ENCODE peak calls at places on chromosomes 3 and 15, in eight cellular contexts. I is SK-N-SH, X is endothelial cell, H is GM13977, Q is foreskin fibroblast, E is IMR-90, W is psoas muscle, T is cardiac muscle cell. R is an unnamed sample.

GRCh38 chr3:182729903-182730674 is 63.2 kb upstream of the ATP11B start:
- DNase-seq in I (no peak), X (no peak), H (peak), Q (no peak), E (no peak), W (no peak), T (no peak), R (no peak)

GRCh38 chr3:158713094-158713499 is 19.2 kb downstream of the RARRES1 start:
- DNase-seq in I (no peak), X (peak), H (no peak), Q (peak), E (no peak), W (no peak), T (peak), R (no peak)

GRCh38 chr15:66580643-66581042 is 14.8 kb upstream of the LCTL start:
- DNase-seq in I (no peak), X (no peak), H (no peak), Q (peak), E (peak), W (peak), T (no peak), R (no peak)

GRCh38 chr3:126421573-126422119 is 26.9 kb downstream of the CFAP100 start:
- DNase-seq in I (peak), X (no peak), H (no peak), Q (no peak), E (no peak), W (no peak), T (no peak), R (no peak)

GRCh38 chr15:27669641-27670040 is 429.5 kb downstream of the OCA2 start:
- DNase-seq in I (no peak), X (no peak), H (no peak), Q (no peak), E (no peak), W (no peak), T (no peak), R (no peak)

GRCh38 chr3:172803489-172803888 is 53.0 kb downstream of the ECT2 start:
- DNase-seq in I (no peak), X (no peak), H (no peak), Q (no peak), E (no peak), W (no peak), T (no peak), R (no peak)

GRCh38 chr3:49465269-49466034 is 4.6 kb upstream of the DAG1 start:
- DNase-seq in I (peak), X (no peak), H (no peak), Q (no peak), E (no peak), W (no peak), T (no peak), R (no peak)

GRCh38 chr3:30512596-30512995 is 93.8 kb upstream of the TGFBR2 start:
- DNase-seq in I (no peak), X (no peak), H (no peak), Q (no peak), E (peak), W (no peak), T (no peak), R (no peak)

GRCh38 chr3:186287723-186288122 is 74.3 kb downstream of the DGKG start:
- DNase-seq in I (no peak), X (no peak), H (no peak), Q (peak), E (peak), W (no peak), T (no peak), R (no peak)

GRCh38 chr15:70113304-70113700 is 15.6 kb upstream of the TLE3 start:
- DNase-seq in I (no peak), X (no peak), H (no peak), Q (no peak), E (no peak), W (peak), T (no peak), R (no peak)

GRCh38 chr3:167559922-167560321 is 86.1 kb upstream of the SERPINI2 start:
- DNase-seq in I (no peak), X (peak), H (no peak), Q (no peak), E (no peak), W (no peak), T (no peak), R (peak)

GRCh38 chr3:60856299-60857046 is 394.8 kb downstream of the FHIT start:
- DNase-seq in I (no peak), X (no peak), H (no peak), Q (no peak), E (no peak), W (no peak), T (no peak), R (no peak)

GRCh38 chr15:59170295-59170881 is 36.3 kb upstream of the LDHAL6B start:
- DNase-seq in I (peak), X (peak), H (no peak), Q (peak), E (no peak), W (peak), T (no peak), R (no peak)

GRCh38 chr3:127645371-127646015 is 16.5 kb downstream of the PODXL2 start:
- DNase-seq in I (no peak), X (no peak), H (no peak), Q (no peak), E (no peak), W (no peak), T (no peak), R (no peak)

GRCh38 chr3:64451283-64452012 is 226.2 kb upstream of the PRICKLE2 start:
- DNase-seq in I (no peak), X (no peak), H (no peak), Q (no peak), E (no peak), W (no peak), T (no peak), R (no peak)

GRCh38 chr3:156812521-156813335 is 13.4 kb upstream of the LEKR1 start:
- DNase-seq in I (no peak), X (no peak), H (no peak), Q (no peak), E (peak), W (no peak), T (no peak), R (no peak)

GRCh38 chr15:83848315-83849050 is 194.6 kb downstream of the ADAMTSL3 start:
- DNase-seq in I (no peak), X (no peak), H (no peak), Q (peak), E (peak), W (no peak), T (no peak), R (no peak)

GRCh38 chr15:41429003-41429890 is 12.4 kb downstream of the RTF1 start:
- DNase-seq in I (no peak), X (no peak), H (peak), Q (no peak), E (peak), W (no peak), T (no peak), R (no peak)

GRCh38 chr15:83658406-83658805 is 4.5 kb downstream of the ADAMTSL3 start:
- DNase-seq in I (no peak), X (no peak), H (no peak), Q (no peak), E (no peak), W (peak), T (no peak), R (no peak)

GRCh38 chr3:35616346-35616745 is 23.0 kb upstream of the ARPP21 start:
- DNase-seq in I (no peak), X (no peak), H (no peak), Q (no peak), E (no peak), W (no peak), T (no peak), R (no peak)

GRCh38 chr15:62465173-62465572 is 300.1 kb upstream of the C2CD4B start:
- DNase-seq in I (no peak), X (no peak), H (no peak), Q (no peak), E (no peak), W (no peak), T (no peak), R (no peak)

GRCh38 chr3:5038243-5038642 is 59.0 kb downstream of the BHLHE40 start:
- DNase-seq in I (no peak), X (no peak), H (no peak), Q (no peak), E (no peak), W (no peak), T (no peak), R (no peak)

GRCh38 chr3:167913218-167913902 is 177.8 kb downstream of the SERPINI1 start:
- DNase-seq in I (peak), X (peak), H (no peak), Q (no peak), E (peak), W (no peak), T (peak), R (peak)

GRCh38 chr3:132641837-132642538 is 17.6 kb downstream of the ACAD11 start:
- DNase-seq in I (peak), X (no peak), H (peak), Q (peak), E (peak), W (no peak), T (peak), R (no peak)

GRCh38 chr3:27312044-27312668 is 57.0 kb downstream of the NEK10 start:
- DNase-seq in I (peak), X (peak), H (peak), Q (peak), E (peak), W (no peak), T (peak), R (peak)

GRCh38 chr3:127183931-127184869 is 8.7 kb upstream of the PRR23E start:
- DNase-seq in I (no peak), X (no peak), H (no peak), Q (no peak), E (no peak), W (no peak), T (no peak), R (no peak)

GRCh38 chr15:71125831-71126453 is 10.7 kb downstream of the THSD4 start:
- DNase-seq in I (peak), X (peak), H (no peak), Q (no peak), E (peak), W (no peak), T (no peak), R (no peak)

GRCh38 chr3:134445631-134446030 is 40.2 kb downstream of the ANAPC13 start:
- DNase-seq in I (no peak), X (no peak), H (no peak), Q (peak), E (no peak), W (no peak), T (no peak), R (no peak)

GRCh38 chr15:62067448-62068044 is 769 bp downstream of the C2CD4A start:
- DNase-seq in I (peak), X (peak), H (peak), Q (no peak), E (no peak), W (peak), T (peak), R (peak)

GRCh38 chr3:197750863-197751737 is 1.4 kb downstream of the FYTTD1 start:
- DNase-seq in I (peak), X (peak), H (peak), Q (peak), E (peak), W (peak), T (peak), R (peak)

GRCh38 chr3:68057637-68058320 is 403.4 kb upstream of the SUCLG2 start:
- DNase-seq in I (no peak), X (no peak), H (no peak), Q (no peak), E (no peak), W (no peak), T (no peak), R (no peak)

GRCh38 chr15:94412979-94413741 is 181.8 kb downstream of the MCTP2 start:
- DNase-seq in I (no peak), X (peak), H (no peak), Q (no peak), E (peak), W (no peak), T (peak), R (no peak)

GRCh38 chr15:38176155-38176554 is 76.5 kb upstream of the SPRED1 start:
- DNase-seq in I (no peak), X (no peak), H (peak), Q (peak), E (peak), W (no peak), T (no peak), R (no peak)

DNA sequence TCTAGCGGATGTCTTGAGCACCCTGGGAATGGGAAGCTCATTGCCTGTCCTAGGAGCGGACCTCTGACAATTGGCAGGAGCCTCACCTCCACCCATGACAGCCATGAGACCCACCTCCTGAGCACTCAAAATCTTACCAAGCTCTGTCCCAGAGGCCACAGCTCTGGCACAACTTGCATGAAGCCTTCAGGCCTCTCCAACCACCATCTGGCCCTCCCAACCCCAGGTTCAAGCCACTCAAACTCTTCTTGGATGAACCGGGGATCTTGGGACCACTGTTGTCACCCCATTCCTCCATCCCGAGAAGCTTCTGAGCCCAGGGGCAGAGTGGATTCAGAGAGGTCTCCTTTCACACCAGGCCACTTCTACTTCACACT is 1.5 kb downstream of the VIPR1 start:
- DNase-seq in I (no peak), X (no peak), H (no peak), Q (no peak), E (no peak), W (no peak), T (no peak), R (no peak)
- TF ChIP-seq CTCF in I (no peak), X (no peak), H (no peak), Q (no peak), E (no peak), W (no peak), T (no peak), R (no peak)

GRCh38 chr3:39272191-39272590 is 7.6 kb downstream of the CX3CR1 start:
- DNase-seq in I (no peak), X (no peak), H (no peak), Q (no peak), E (no peak), W (no peak), T (no peak), R (no peak)

GRCh38 chr3:39275052-39275451 is 4.8 kb downstream of the CX3CR1 start:
- DNase-seq in I (no peak), X (no peak), H (no peak), Q (peak), E (peak), W (no peak), T (no peak), R (no peak)

GRCh38 chr3:39271363-39271762 is 8.5 kb downstream of the CX3CR1 start:
- DNase-seq in I (no peak), X (no peak), H (no peak), Q (no peak), E (no peak), W (no peak), T (no peak), R (no peak)

GRCh38 chr3:39275963-39276593 is 3.8 kb downstream of the CX3CR1 start:
- DNase-seq in I (no peak), X (no peak), H (no peak), Q (no peak), E (no peak), W (no peak), T (no peak), R (no peak)

DNA sequence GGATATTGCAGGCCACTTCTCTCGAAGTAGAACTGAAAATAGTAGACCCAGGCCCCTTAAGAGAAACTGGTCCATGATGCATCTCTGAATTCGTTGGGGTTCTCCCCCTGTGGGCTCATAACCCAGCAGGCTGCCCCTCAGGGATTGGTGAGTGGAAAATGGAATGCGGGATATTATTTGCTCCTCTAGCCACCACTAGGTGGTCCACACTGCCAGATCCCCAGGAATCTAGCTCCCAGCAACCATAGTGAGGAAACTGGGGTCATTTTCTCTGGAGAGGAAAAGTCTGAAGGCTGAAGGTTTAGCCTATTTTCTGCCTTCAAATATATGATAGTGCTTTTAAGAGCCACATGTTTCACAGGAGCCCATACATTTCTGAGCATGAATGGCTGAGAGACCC is 6.7 kb downstream of the CX3CR1 start:
- DNase-seq in I (no peak), X (no peak), H (no peak), Q (no peak), E (no peak), W (no peak), T (no peak), R (no peak)
- TF ChIP-seq CTCF in I (no peak), X (no peak), H (no peak), Q (no peak), E (no peak), W (no peak), T (peak), R (no peak)

DNA sequence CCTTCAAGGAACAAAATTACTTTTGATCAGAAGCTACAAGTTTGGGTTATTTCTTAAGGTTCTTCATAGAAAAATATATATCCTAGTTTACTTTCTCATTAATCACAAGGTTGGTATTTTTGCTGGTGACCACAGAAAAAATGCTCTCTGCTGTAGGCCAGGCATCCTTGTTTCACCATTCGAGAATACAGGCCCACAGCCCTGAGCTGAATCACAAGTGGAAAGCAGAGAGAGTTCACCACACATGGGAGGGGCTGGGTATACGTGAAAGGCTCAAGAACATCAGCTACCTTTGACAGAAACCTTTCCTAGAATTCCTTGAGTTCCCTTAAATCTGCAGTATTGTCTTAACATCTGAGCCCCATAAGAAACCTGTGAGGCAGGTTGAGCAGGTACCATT is 23.2 kb downstream of the CPEB1 start:
- DNase-seq in I (no peak), X (no peak), H (no peak), Q (no peak), E (no peak), W (no peak), T (no peak), R (no peak)
- TF ChIP-seq CTCF in I (no peak), X (no peak), H (no peak), Q (no peak), E (no peak), W (no peak), T (no peak), R (no peak)

GRCh38 chr3:40317061-40317676 is 7.7 kb downstream of the EIF1B start:
- DNase-seq in I (peak), X (peak), H (peak), Q (peak), E (peak), W (no peak), T (peak), R (peak)
- TF ChIP-seq CTCF in I (peak), X (peak), H (peak), Q (peak), E (peak), W (peak), T (peak), R (peak)

DNA sequence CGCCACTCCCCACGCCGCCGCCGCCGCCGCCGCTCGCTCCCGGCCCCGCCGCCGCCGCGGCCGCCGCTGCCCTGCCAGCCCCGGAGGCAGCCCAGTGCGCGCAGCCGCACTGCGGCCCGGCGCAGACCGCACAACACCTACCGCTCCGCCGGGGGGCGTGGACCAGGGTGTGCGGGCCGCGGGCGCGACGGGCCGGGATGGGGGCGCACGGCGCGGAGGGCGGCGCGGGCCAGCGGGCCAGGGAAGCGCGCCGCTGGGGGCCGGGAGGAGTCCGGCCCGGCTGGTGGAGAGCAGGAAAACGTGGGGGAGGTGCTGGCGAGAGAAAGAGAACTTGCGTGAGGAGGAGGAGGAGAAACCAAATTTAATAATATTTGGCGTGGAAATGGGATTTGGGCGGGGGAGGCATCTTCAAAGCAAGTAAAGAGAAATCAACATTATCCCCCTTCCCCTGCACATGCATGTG is at the start of gene RFX7:
- DNase-seq in I (peak), X (peak), H (peak), Q (peak), E (peak), W (peak), T (peak), R (peak)
- TF ChIP-seq CTCF in I (no peak), X (no peak), H (no peak), Q (no peak), E (no peak), W (peak), T (no peak), R (no peak)

DNA sequence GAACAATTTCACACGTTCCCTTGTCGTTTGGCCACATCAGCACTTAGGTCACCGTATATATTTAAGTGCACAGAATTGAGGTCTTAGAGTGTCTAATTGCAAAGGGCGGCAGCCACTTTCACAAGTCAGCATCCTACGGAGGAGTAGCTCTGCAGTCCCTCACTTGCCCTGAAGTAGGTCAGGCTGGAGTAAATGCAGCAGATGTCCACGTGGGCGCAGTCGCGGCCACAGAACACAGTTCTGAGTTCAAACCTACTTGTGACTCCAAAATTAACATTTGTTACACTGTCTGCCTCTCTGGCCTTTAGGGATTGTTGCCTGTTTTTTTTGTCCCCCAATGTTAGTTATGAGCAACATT is 85.8 kb downstream of the PDCD6IP start:
- DNase-seq in I (no peak), X (no peak), H (no peak), Q (peak), E (no peak), W (no peak), T (peak), R (no peak)
- TF ChIP-seq CTCF in I (no peak), X (no peak), H (no peak), Q (peak), E (peak), W (peak), T (peak), R (no peak)

R was measured in nephron progenitor cell.